ENCODE peak calls at places on chromosomes 16 and 17, in ten cellular contexts. One of them, this sample, is unnamed.

GRCh38 chr17:70678889-70679288 is 509.6 kb downstream of the KCNJ2 start:
- DNase-seq in lower leg skin: no peak
- DNase-seq in esophagus muscularis mucosa: no peak
- DNase-seq in GM20000: no peak
- DNase-seq in AG04450: no peak
- DNase-seq in brain microvascular endothelial cell: no peak
- DNase-seq in tibial artery: no peak
- DNase-seq in endothelial cell: no peak
- DNase-seq in AG04449: no peak
- DNase-seq in uterus: no peak
- DNase-seq in this sample: no peak

GRCh38 chr17:48915459-48916282 is 7.5 kb downstream of the UBE2Z start:
- DNase-seq in GM20000: peak; percentile 70
- DNase-seq in AG04450: peak; percentile 55
- DNase-seq in brain microvascular endothelial cell: peak; percentile 80
- DNase-seq in tibial artery: peak; percentile 25
- DNase-seq in uterus: no peak
- DNase-seq in lower leg skin: peak; percentile 40
- DNase-seq in AG04449: peak; percentile 72
- DNase-seq in endothelial cell: no peak
- DNase-seq in esophagus muscularis mucosa: no peak
- DNase-seq in this sample: peak; percentile 76

GRCh38 chr16:62021295-62021694 is 14.9 kb downstream of the CDH8 start:
- DNase-seq in esophagus muscularis mucosa: no peak
- DNase-seq in brain microvascular endothelial cell: no peak
- DNase-seq in tibial artery: no peak
- DNase-seq in lower leg skin: no peak
- DNase-seq in uterus: no peak
- DNase-seq in AG04450: no peak
- DNase-seq in endothelial cell: no peak
- DNase-seq in AG04449: no peak
- DNase-seq in GM20000: no peak
- DNase-seq in this sample: no peak

GRCh38 chr16:53775106-53775820 is 71.3 kb downstream of the FTO start:
- DNase-seq in tibial artery: no peak
- DNase-seq in esophagus muscularis mucosa: no peak
- DNase-seq in GM20000: no peak
- DNase-seq in brain microvascular endothelial cell: no peak
- DNase-seq in endothelial cell: no peak
- DNase-seq in AG04450: no peak
- DNase-seq in uterus: no peak
- DNase-seq in lower leg skin: no peak
- DNase-seq in AG04449: no peak
- DNase-seq in this sample: no peak

GRCh38 chr16:67537636-67538591 is 9.3 kb downstream of the RIPOR1 start:
- DNase-seq in tibial artery: no peak
- DNase-seq in AG04449: no peak
- DNase-seq in endothelial cell: peak; percentile 84
- DNase-seq in uterus: peak; percentile 58
- DNase-seq in brain microvascular endothelial cell: no peak
- DNase-seq in GM20000: peak; percentile 93
- DNase-seq in AG04450: no peak
- DNase-seq in esophagus muscularis mucosa: no peak
- DNase-seq in lower leg skin: no peak
- DNase-seq in this sample: peak; percentile 86

GRCh38 chr17:60926466-60927183 is 249.0 kb downstream of the BCAS3 start:
- DNase-seq in tibial artery: no peak
- DNase-seq in brain microvascular endothelial cell: peak; percentile 1
- DNase-seq in lower leg skin: no peak
- DNase-seq in AG04450: no peak
- DNase-seq in uterus: no peak
- DNase-seq in AG04449: no peak
- DNase-seq in esophagus muscularis mucosa: no peak
- DNase-seq in endothelial cell: no peak
- DNase-seq in GM20000: no peak
- DNase-seq in this sample: no peak

GRCh38 chr16:84608281-84608680 is 9.6 kb downstream of the COTL1 start:
- DNase-seq in esophagus muscularis mucosa: no peak
- DNase-seq in AG04450: no peak
- DNase-seq in endothelial cell: no peak
- DNase-seq in GM20000: no peak
- DNase-seq in lower leg skin: no peak
- DNase-seq in tibial artery: no peak
- DNase-seq in brain microvascular endothelial cell: no peak
- DNase-seq in AG04449: no peak
- DNase-seq in uterus: no peak
- DNase-seq in this sample: no peak

GRCh38 chr16:3158498-3159314 is 23.9 kb downstream of the ZNF213 start:
- DNase-seq in endothelial cell: peak; percentile 78
- DNase-seq in uterus: peak; percentile 94
- DNase-seq in AG04449: no peak
- DNase-seq in esophagus muscularis mucosa: peak; percentile 97
- DNase-seq in GM20000: peak; percentile 92
- DNase-seq in brain microvascular endothelial cell: peak; percentile 80
- DNase-seq in tibial artery: peak; percentile 82
- DNase-seq in lower leg skin: peak; percentile 76
- DNase-seq in AG04450: no peak
- DNase-seq in this sample: peak; percentile 94

GRCh38 chr16:69712914-69713581 is 13.3 kb downstream of the NQO1 start:
- DNase-seq in GM20000: no peak
- DNase-seq in uterus: no peak
- DNase-seq in AG04450: no peak
- DNase-seq in tibial artery: no peak
- DNase-seq in endothelial cell: no peak
- DNase-seq in esophagus muscularis mucosa: peak; percentile 55
- DNase-seq in brain microvascular endothelial cell: no peak
- DNase-seq in lower leg skin: no peak
- DNase-seq in AG04449: no peak
- DNase-seq in this sample: no peak

GRCh38 chr16:85650864-85651811 is 37.6 kb downstream of the GINS2 start:
- DNase-seq in AG04450: no peak
- DNase-seq in esophagus muscularis mucosa: no peak
- DNase-seq in tibial artery: no peak
- DNase-seq in uterus: peak; percentile 67
- DNase-seq in lower leg skin: no peak
- DNase-seq in endothelial cell: no peak
- DNase-seq in AG04449: no peak
- DNase-seq in brain microvascular endothelial cell: no peak
- DNase-seq in GM20000: no peak
- DNase-seq in this sample: no peak

GRCh38 chr17:75688209-75688771 is 21.2 kb downstream of the SAP30BP start:
- DNase-seq in AG04450: no peak
- DNase-seq in endothelial cell: no peak
- DNase-seq in uterus: no peak
- DNase-seq in brain microvascular endothelial cell: no peak
- DNase-seq in lower leg skin: no peak
- DNase-seq in AG04449: no peak
- DNase-seq in tibial artery: no peak
- DNase-seq in esophagus muscularis mucosa: no peak
- DNase-seq in GM20000: no peak
- DNase-seq in this sample: no peak

GRCh38 chr16:48434653-48435318 is 49.6 kb upstream of the SIAH1 start:
- DNase-seq in AG04450: no peak
- DNase-seq in endothelial cell: no peak
- DNase-seq in esophagus muscularis mucosa: no peak
- DNase-seq in brain microvascular endothelial cell: peak; percentile 70
- DNase-seq in uterus: no peak
- DNase-seq in AG04449: no peak
- DNase-seq in GM20000: no peak
- DNase-seq in tibial artery: no peak
- DNase-seq in lower leg skin: no peak
- DNase-seq in this sample: no peak

GRCh38 chr16:24257965-24258364 is 1.8 kb downstream of the CACNG3 start:
- DNase-seq in AG04450: no peak
- DNase-seq in GM20000: no peak
- DNase-seq in AG04449: no peak
- DNase-seq in uterus: no peak
- DNase-seq in endothelial cell: no peak
- DNase-seq in tibial artery: no peak
- DNase-seq in brain microvascular endothelial cell: no peak
- DNase-seq in esophagus muscularis mucosa: peak; percentile 70
- DNase-seq in lower leg skin: no peak
- DNase-seq in this sample: no peak

GRCh38 chr16:12257926-12258561 is 281.5 kb downstream of the SNX29 start:
- DNase-seq in esophagus muscularis mucosa: no peak
- DNase-seq in AG04450: no peak
- DNase-seq in AG04449: no peak
- DNase-seq in tibial artery: no peak
- DNase-seq in brain microvascular endothelial cell: no peak
- DNase-seq in uterus: no peak
- DNase-seq in endothelial cell: no peak
- DNase-seq in GM20000: no peak
- DNase-seq in lower leg skin: no peak
- DNase-seq in this sample: no peak
- TF ChIP-seq CTCF in esophagus muscularis mucosa: no peak
- TF ChIP-seq CTCF in AG04450: no peak
- TF ChIP-seq CTCF in AG04449: no peak
- TF ChIP-seq CTCF in tibial artery: no peak
- TF ChIP-seq CTCF in brain microvascular endothelial cell: no peak
- TF ChIP-seq CTCF in uterus: no peak
- TF ChIP-seq CTCF in endothelial cell: no peak
- TF ChIP-seq CTCF in GM20000: no peak
- TF ChIP-seq CTCF in lower leg skin: no peak
- TF ChIP-seq CTCF in this sample: no peak

GRCh38 chr17:77420476-77420803 is 279.7 kb downstream of the SEC14L1 start:
- DNase-seq in lower leg skin: no peak
- DNase-seq in GM20000: no peak
- DNase-seq in tibial artery: no peak
- DNase-seq in AG04450: no peak
- DNase-seq in brain microvascular endothelial cell: no peak
- DNase-seq in uterus: no peak
- DNase-seq in AG04449: no peak
- DNase-seq in esophagus muscularis mucosa: no peak
- DNase-seq in endothelial cell: no peak
- DNase-seq in this sample: no peak
- TF ChIP-seq CTCF in lower leg skin: no peak
- TF ChIP-seq CTCF in GM20000: no peak
- TF ChIP-seq CTCF in tibial artery: no peak
- TF ChIP-seq CTCF in AG04450: peak; percentile 25
- TF ChIP-seq CTCF in brain microvascular endothelial cell: peak; percentile 48
- TF ChIP-seq CTCF in uterus: peak; percentile 20
- TF ChIP-seq CTCF in AG04449: peak; percentile 7
- TF ChIP-seq CTCF in esophagus muscularis mucosa: no peak
- TF ChIP-seq CTCF in endothelial cell: no peak
- TF ChIP-seq CTCF in this sample: no peak

DNA sequence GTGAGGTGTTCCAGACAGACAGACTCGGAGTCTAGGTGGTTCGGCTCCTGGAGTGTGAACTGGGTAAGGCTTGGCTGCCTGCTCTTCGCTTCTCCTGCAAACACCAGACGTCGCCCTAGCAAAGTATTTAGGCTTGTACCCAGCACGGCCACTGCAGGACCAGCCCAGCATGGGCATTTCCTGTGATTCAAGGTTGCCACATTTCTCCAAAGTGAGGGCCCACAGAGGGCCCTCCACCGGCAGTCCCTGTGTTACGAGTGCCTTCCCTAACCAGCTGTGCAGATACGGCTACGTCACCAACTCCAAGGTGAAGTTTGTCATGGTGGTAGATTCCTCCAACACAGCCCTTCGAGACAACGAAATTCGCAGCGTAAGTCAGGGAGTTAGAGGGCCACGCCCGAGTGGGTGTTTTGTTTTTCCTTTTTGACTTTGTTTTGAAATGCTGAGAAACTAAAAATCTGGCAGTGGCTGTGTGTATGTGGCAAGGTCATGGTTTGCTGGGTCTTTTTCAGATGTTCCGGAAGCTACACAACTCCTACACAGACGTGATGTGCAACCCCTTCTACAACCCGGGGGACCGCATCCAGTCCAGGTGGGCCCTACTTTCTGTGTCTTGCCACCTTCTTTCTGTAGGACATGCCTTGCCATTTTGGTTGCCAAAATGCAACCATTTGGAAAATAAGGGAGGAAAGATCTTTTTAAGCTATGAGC is 2.6 kb downstream of the TRAPPC2L start:
- DNase-seq in esophagus muscularis mucosa: no peak
- DNase-seq in brain microvascular endothelial cell: no peak
- DNase-seq in uterus: no peak
- DNase-seq in tibial artery: no peak
- DNase-seq in endothelial cell: no peak
- DNase-seq in AG04450: no peak
- DNase-seq in GM20000: no peak
- DNase-seq in AG04449: no peak
- DNase-seq in lower leg skin: no peak
- DNase-seq in this sample: no peak
- TF ChIP-seq CTCF in esophagus muscularis mucosa: no peak
- TF ChIP-seq CTCF in brain microvascular endothelial cell: no peak
- TF ChIP-seq CTCF in uterus: no peak
- TF ChIP-seq CTCF in tibial artery: no peak
- TF ChIP-seq CTCF in endothelial cell: no peak
- TF ChIP-seq CTCF in AG04450: no peak
- TF ChIP-seq CTCF in GM20000: no peak
- TF ChIP-seq CTCF in AG04449: no peak
- TF ChIP-seq CTCF in lower leg skin: no peak
- TF ChIP-seq CTCF in this sample: no peak

GRCh38 chr17:6325741-6326140 is 109.2 kb downstream of the AIPL1 start:
- DNase-seq in endothelial cell: no peak
- DNase-seq in uterus: peak; percentile 17
- DNase-seq in brain microvascular endothelial cell: no peak
- DNase-seq in lower leg skin: no peak
- DNase-seq in GM20000: no peak
- DNase-seq in tibial artery: no peak
- DNase-seq in AG04450: no peak
- DNase-seq in AG04449: no peak
- DNase-seq in esophagus muscularis mucosa: no peak
- DNase-seq in this sample: no peak

GRCh38 chr17:6326483-6326882 is 108.4 kb downstream of the AIPL1 start:
- DNase-seq in uterus: no peak
- DNase-seq in tibial artery: no peak
- DNase-seq in GM20000: no peak
- DNase-seq in AG04450: no peak
- DNase-seq in brain microvascular endothelial cell: no peak
- DNase-seq in AG04449: no peak
- DNase-seq in esophagus muscularis mucosa: no peak
- DNase-seq in endothelial cell: no peak
- DNase-seq in lower leg skin: no peak
- DNase-seq in this sample: no peak

GRCh38 chr17:6323626-6324356 is 111.1 kb downstream of the AIPL1 start:
- DNase-seq in brain microvascular endothelial cell: no peak
- DNase-seq in AG04449: no peak
- DNase-seq in esophagus muscularis mucosa: no peak
- DNase-seq in lower leg skin: no peak
- DNase-seq in tibial artery: no peak
- DNase-seq in AG04450: no peak
- DNase-seq in endothelial cell: no peak
- DNase-seq in GM20000: no peak
- DNase-seq in uterus: peak; percentile 15
- DNase-seq in this sample: no peak

GRCh38 chr17:6328279-6328678 is 106.6 kb downstream of the AIPL1 start:
- DNase-seq in GM20000: no peak
- DNase-seq in esophagus muscularis mucosa: no peak
- DNase-seq in brain microvascular endothelial cell: no peak
- DNase-seq in lower leg skin: no peak
- DNase-seq in uterus: no peak
- DNase-seq in AG04449: no peak
- DNase-seq in endothelial cell: no peak
- DNase-seq in tibial artery: no peak
- DNase-seq in AG04450: no peak
- DNase-seq in this sample: no peak

DNA sequence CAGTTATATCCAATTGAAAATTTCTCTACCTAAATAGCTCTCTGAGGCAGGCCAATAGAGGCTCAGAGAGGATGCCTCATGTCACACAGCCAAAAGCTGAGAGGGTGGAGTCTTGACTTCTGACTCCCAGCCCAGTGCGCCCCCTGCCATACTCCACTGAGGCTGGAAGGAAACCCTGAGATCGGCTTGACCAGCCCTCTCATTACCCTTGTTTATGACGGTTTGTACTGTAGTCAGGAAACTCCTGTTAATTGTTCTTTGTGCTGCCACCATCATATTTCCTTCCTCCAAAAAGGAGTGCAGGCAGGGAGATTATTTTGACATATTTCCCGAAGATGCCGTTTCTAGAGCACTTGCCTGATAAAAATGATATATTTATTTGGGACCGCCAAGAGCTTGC is 107.9 kb downstream of the AIPL1 start:
- DNase-seq in endothelial cell: peak; percentile 69
- DNase-seq in lower leg skin: no peak
- DNase-seq in uterus: peak; percentile 57
- DNase-seq in tibial artery: no peak
- DNase-seq in AG04450: no peak
- DNase-seq in esophagus muscularis mucosa: no peak
- DNase-seq in AG04449: no peak
- DNase-seq in GM20000: no peak
- DNase-seq in brain microvascular endothelial cell: no peak
- DNase-seq in this sample: no peak
- TF ChIP-seq CTCF in endothelial cell: no peak
- TF ChIP-seq CTCF in lower leg skin: no peak
- TF ChIP-seq CTCF in uterus: no peak
- TF ChIP-seq CTCF in tibial artery: no peak
- TF ChIP-seq CTCF in AG04450: no peak
- TF ChIP-seq CTCF in esophagus muscularis mucosa: no peak
- TF ChIP-seq CTCF in AG04449: no peak
- TF ChIP-seq CTCF in GM20000: no peak
- TF ChIP-seq CTCF in brain microvascular endothelial cell: no peak
- TF ChIP-seq CTCF in this sample: no peak

This sample was measured in GM10248.